ENCODE peak calls at places on chromosomes 7 and 10, in four cellular contexts. H is Panc1, B is HCT116, G is K562. S is an unnamed sample.

GRCh38 chr10:132359305-132360040 is 27.5 kb downstream of the LRRC27 start:
- ATAC-seq in H (peak), B (no peak), G (peak), S (no peak)

GRCh38 chr7:50156746-50157145 is 63.7 kb upstream of the ZPBP start:
- ATAC-seq in H (no peak), B (no peak), G (no peak), S (no peak)

GRCh38 chr7:29858080-29858951 is 52.0 kb downstream of the WIPF3 start:
- ATAC-seq in H (no peak), B (no peak), G (no peak), S (no peak)

GRCh38 chr10:110335314-110336064 is 30.8 kb upstream of the SMNDC1 start:
- ATAC-seq in H (no peak), B (no peak), G (no peak), S (no peak)

GRCh38 chr10:84176836-84177474 is 3.4 kb downstream of the GPR15LG start:
- ATAC-seq in H (peak), B (no peak), G (peak), S (peak)

GRCh38 chr7:3520206-3520605 is 219.2 kb downstream of the SDK1 start:
- ATAC-seq in H (no peak), B (no peak), G (no peak), S (no peak)

GRCh38 chr7:82098410-82098809 is 328.6 kb upstream of the HGF start:
- ATAC-seq in H (no peak), B (no peak), G (no peak), S (no peak)

GRCh38 chr7:16067695-16068094 is 353.6 kb downstream of the CRPPA start:
- ATAC-seq in H (no peak), B (no peak), G (no peak), S (peak)

GRCh38 chr10:79289801-79290200 is 57.5 kb upstream of the PPIF start:
- ATAC-seq in H (peak), B (no peak), G (no peak), S (no peak)

GRCh38 chr10:128695931-128696330 is 569.7 kb upstream of the MKI67 start:
- ATAC-seq in H (no peak), B (no peak), G (peak), S (no peak)

GRCh38 chr10:97771913-97772823 is at the start of gene SFRP5:
- ATAC-seq in H (peak), B (no peak), G (peak), S (no peak)
- H3K4me3 ChIP-seq in H (peak), B (no peak), G (no peak), S (peak)

GRCh38 chr7:83857691-83858090 is 208.8 kb upstream of the SEMA3E start:
- ATAC-seq in H (no peak), B (no peak), G (no peak), S (no peak)

GRCh38 chr7:83861876-83862275 is 212.9 kb upstream of the SEMA3E start:
- ATAC-seq in H (no peak), B (no peak), G (no peak), S (no peak)

GRCh38 chr7:83856094-83856493 is 207.2 kb upstream of the SEMA3E start:
- ATAC-seq in H (no peak), B (no peak), G (no peak), S (no peak)

GRCh38 chr7:83863906-83864305 is 215.0 kb upstream of the SEMA3E start:
- ATAC-seq in H (no peak), B (no peak), G (no peak), S (no peak)

DNA sequence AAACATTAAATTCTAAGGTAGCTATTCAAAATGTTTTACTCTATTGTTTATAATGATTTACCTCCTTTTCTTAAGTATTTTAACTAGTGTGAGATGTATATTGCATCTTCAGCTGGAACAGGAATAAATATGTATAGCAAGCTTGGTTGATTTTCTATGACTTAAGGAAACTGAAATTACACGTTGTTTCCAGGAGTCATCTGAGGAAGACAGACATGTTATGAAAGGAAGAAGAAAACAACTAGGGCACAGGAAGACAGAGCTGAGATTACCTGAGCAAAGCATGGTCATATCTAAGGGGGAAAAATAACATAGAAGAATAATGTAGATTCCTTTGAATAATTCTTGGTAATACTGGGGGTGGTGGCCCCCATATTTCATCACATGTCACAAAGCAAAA is 210.9 kb upstream of the SEMA3E start:
- ATAC-seq in H (no peak), B (no peak), G (no peak), S (no peak)
- TF ChIP-seq POLR2AphosphoS5 in H (no peak), B (no peak), G (no peak), S (no peak)

DNA sequence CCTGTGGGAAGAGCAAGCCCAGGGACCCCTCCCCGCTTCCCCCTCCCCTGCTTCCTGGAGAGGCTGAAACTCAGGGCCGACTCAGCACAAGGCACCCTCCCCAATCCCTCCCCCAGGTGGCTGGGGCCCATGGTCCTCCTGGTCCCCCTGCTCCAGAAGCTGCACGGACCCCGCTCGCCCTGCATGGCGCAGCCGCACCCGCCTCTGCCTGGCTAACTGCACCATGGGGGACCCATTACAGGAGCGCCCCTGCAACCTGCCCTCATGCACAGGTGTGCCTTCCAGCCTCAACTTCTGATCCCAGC is 19.7 kb upstream of the ZNF862 start:
- ATAC-seq in H (no peak), B (no peak), G (no peak), S (no peak)
- H3K4me3 ChIP-seq in H (no peak), B (no peak), G (no peak), S (no peak)

GRCh38 chr10:4012848-4013247 is 227.8 kb upstream of the KLF6 start:
- ATAC-seq in H (no peak), B (no peak), G (no peak), S (no peak)
- TF ChIP-seq POLR2AphosphoS5 in H (no peak), B (no peak), G (no peak), S (no peak)

GRCh38 chr10:67834375-67834774 is 3.6 kb downstream of the DNAJC12 start:
- ATAC-seq in H (no peak), B (no peak), G (no peak), S (no peak)

GRCh38 chr10:67839957-67840356 is 2.0 kb upstream of the DNAJC12 start:
- ATAC-seq in H (no peak), B (no peak), G (no peak), S (no peak)

GRCh38 chr10:67836972-67837371 is 1.0 kb downstream of the DNAJC12 start:
- ATAC-seq in H (no peak), B (no peak), G (no peak), S (no peak)

GRCh38 chr10:67836491-67836890 is 1.5 kb downstream of the DNAJC12 start:
- ATAC-seq in H (no peak), B (no peak), G (peak), S (no peak)

DNA sequence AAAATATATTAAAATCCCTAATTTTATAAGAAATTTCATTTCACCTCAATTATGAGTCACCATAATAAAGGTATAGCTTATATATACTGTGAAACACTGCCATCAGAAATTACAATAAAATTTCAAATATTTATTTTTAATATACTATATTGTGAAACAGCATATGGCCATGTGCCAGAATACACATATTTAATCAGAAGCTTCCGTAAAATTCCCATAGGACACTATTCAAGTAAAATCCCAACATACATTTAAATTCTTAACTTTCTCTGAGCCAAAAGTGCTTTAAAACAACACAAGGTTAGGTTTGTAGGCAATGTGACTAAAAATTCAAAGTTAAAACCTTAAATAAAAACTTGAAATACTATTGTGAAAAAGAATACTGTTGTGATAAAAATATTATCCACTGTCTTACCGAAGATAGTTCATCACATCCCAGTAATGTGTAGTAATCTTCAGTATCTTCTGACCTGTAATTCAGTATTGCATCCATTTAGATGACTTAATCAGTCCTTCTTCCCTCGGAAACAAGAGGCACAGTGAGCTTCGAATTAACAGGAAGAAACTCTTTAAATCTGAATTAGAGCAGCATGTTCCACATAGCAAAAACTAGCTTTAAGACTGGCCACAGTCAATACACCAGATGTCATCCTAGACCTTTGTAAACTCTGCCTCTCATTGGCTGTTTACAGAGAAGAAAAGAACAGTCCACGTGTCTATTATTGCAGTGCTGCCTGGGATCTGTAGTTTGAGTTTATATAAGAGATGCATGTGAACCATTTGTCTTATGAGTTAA is at the start of gene DNAJC12:
- ATAC-seq in H (peak), B (peak), G (peak), S (peak)
- H3K4me3 ChIP-seq in H (peak), B (peak), G (peak), S (peak)

DNA sequence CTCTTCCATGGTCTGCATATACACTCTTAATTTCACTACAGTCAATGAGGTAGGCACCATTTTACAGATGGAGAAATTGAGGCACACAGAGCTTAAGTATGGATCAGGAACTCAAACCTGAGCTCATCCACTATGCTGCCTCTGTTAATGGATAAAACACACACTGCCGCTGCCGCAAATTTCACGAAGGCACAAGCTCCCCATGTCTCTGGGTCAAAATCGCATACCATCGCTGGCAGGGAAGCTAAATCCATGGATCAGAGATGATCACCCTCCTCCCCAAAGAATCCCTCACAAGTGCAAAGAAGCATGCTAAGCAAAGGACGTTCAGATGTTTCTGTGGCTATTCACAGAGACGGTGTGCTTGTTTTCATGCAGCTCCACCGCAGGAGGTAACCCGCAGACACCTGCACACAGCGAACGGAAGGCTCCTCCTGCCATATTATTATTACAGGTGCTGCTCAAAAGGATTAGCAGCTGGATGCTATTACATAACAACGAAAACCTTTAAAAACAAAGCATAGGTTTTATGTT is 109.3 kb downstream of the UBE2H start:
- ATAC-seq in H (no peak), B (no peak), G (no peak), S (no peak)
- TF ChIP-seq POLR2AphosphoS5 in H (no peak), B (no peak), G (no peak), S (no peak)

GRCh38 chr7:100673942-100674431 is 447 bp downstream of the GNB2 start:
- ATAC-seq in H (peak), B (peak), G (peak), S (peak)

GRCh38 chr7:100673302-100673941 is at the start of gene GNB2:
- ATAC-seq in H (peak), B (peak), G (peak), S (peak)

GRCh38 chr7:100676501-100677306 is 3.2 kb downstream of the GNB2 start:
- ATAC-seq in H (no peak), B (no peak), G (no peak), S (no peak)

GRCh38 chr7:100675581-100676350 is 2.2 kb downstream of the GNB2 start:
- ATAC-seq in H (peak), B (no peak), G (peak), S (peak)

GRCh38 chr7:100674441-100675407 is 1.2 kb downstream of the GNB2 start:
- ATAC-seq in H (no peak), B (peak), G (peak), S (no peak)
- H3K4me3 ChIP-seq in H (peak), B (peak), G (peak), S (peak)

GRCh38 chr10:103668351-103669242 is 175.1 kb downstream of the NEURL1 start:
- ATAC-seq in H (no peak), B (no peak), G (peak), S (peak)
- TF ChIP-seq POLR2AphosphoS5 in H (no peak), B (no peak), G (no peak), S (peak)